ENCODE peak calls at places on chromosomes 7 and 10, in ten cellular contexts. B, S, V, D, T, L, N, A, Z and M are unnamed samples.

GRCh38 chr7:90728568-90728967 is 132.4 kb downstream of the CDK14 start:
- DNase-seq in B (no peak), S (no peak), V (no peak), D (no peak), T (no peak), L (no peak), N (no peak), A (no peak), Z (no peak), M (no peak)

GRCh38 chr10:97336942-97337719 is 2.6 kb upstream of the FRAT2 start:
- DNase-seq in B (no peak), S (peak; percentile 45), V (peak; percentile 19), D (peak; percentile 58), T (peak; percentile 87), L (peak; percentile 47), N (no peak), A (no peak), Z (no peak), M (peak; percentile 67)

GRCh38 chr7:113283861-113284260 is 165.5 kb upstream of the SMIM30 start:
- DNase-seq in B (no peak), S (no peak), V (no peak), D (no peak), T (peak; percentile 18), L (peak; percentile 7), N (peak; percentile 17), A (no peak), Z (no peak), M (no peak)

GRCh38 chr10:95208702-95209391 is 14.8 kb downstream of the ACSM6 start:
- DNase-seq in B (no peak), S (no peak), V (no peak), D (no peak), T (peak; percentile 32), L (no peak), N (no peak), A (no peak), Z (no peak), M (no peak)

GRCh38 chr10:58660577-58661255 is 148.0 kb downstream of the BICC1 start:
- DNase-seq in B (no peak), S (no peak), V (no peak), D (no peak), T (no peak), L (no peak), N (peak; percentile 52), A (no peak), Z (no peak), M (no peak)

GRCh38 chr10:117461766-117462423 is 80.7 kb upstream of the EMX2 start:
- DNase-seq in B (no peak), S (peak; percentile 89), V (peak; percentile 60), D (no peak), T (no peak), L (peak; percentile 68), N (peak; percentile 96), A (no peak), Z (no peak), M (peak; percentile 93)

GRCh38 chr10:89215511-89215910 is 8.4 kb upstream of the CH25H start:
- DNase-seq in B (no peak), S (no peak), V (no peak), D (no peak), T (no peak), L (peak; percentile 14), N (no peak), A (no peak), Z (no peak), M (no peak)

GRCh38 chr10:4151466-4151865 is 366.5 kb upstream of the KLF6 start:
- DNase-seq in B (no peak), S (peak; percentile 16), V (no peak), D (no peak), T (no peak), L (no peak), N (no peak), A (no peak), Z (no peak), M (no peak)

GRCh38 chr7:103811997-103812396 is 177.5 kb downstream of the RELN start:
- DNase-seq in B (no peak), S (peak; percentile 20), V (no peak), D (no peak), T (no peak), L (no peak), N (no peak), A (no peak), Z (peak; percentile 5), M (peak; percentile 29)

GRCh38 chr10:13271552-13272163 is 28.2 kb downstream of the PHYH start:
- DNase-seq in B (peak; percentile 64), S (peak; percentile 38), V (peak; percentile 49), D (peak; percentile 50), T (peak; percentile 58), L (no peak), N (peak; percentile 8), A (no peak), Z (peak; percentile 67), M (peak; percentile 69)

GRCh38 chr7:9250876-9251275 is 817.5 kb downstream of the NXPH1 start:
- DNase-seq in B (no peak), S (no peak), V (no peak), D (no peak), T (peak; percentile 86), L (no peak), N (no peak), A (no peak), Z (no peak), M (no peak)

GRCh38 chr10:91843083-91843482 is 44.9 kb downstream of the TNKS2 start:
- DNase-seq in B (no peak), S (no peak), V (no peak), D (no peak), T (no peak), L (no peak), N (no peak), A (no peak), Z (no peak), M (no peak)

GRCh38 chr10:107492389-107492788 is 327.9 kb upstream of the SORCS1 start:
- DNase-seq in B (no peak), S (no peak), V (no peak), D (no peak), T (no peak), L (no peak), N (no peak), A (no peak), Z (no peak), M (no peak)

GRCh38 chr7:467393-467828 is 52.2 kb downstream of the PDGFA start:
- DNase-seq in B (peak; percentile 26), S (no peak), V (peak; percentile 10), D (no peak), T (no peak), L (no peak), N (no peak), A (no peak), Z (no peak), M (no peak)